ENCODE peak calls at places on chromosome 2, in eight cellular contexts. A, S, C, Z, F, X, V and E are unnamed samples.

GRCh38 chr2:172134270-172134669 is 31.6 kb upstream of the DLX2 start:
- DNase-seq in A (no peak), S (no peak), C (no peak), Z (no peak), F (no peak), X (no peak), V (no peak), E (no peak)

GRCh38 chr2:239951825-239952224 is 73.3 kb downstream of the NDUFA10 start:
- DNase-seq in A (no peak), S (no peak), C (no peak), Z (no peak), F (no peak), X (no peak), V (no peak), E (no peak)

GRCh38 chr2:64487256-64488049 is 33.5 kb downstream of the LGALSL start:
- DNase-seq in A (no peak), S (no peak), C (no peak), Z (peak; percentile 14), F (no peak), X (no peak), V (no peak), E (no peak)

GRCh38 chr2:42754776-42755140 is 9.2 kb downstream of the OXER1 start:
- DNase-seq in A (no peak), S (no peak), C (no peak), Z (no peak), F (no peak), X (peak; percentile 36), V (no peak), E (no peak)

GRCh38 chr2:208175843-208176160 is 12.4 kb upstream of the CRYGA start:
- DNase-seq in A (no peak), S (no peak), C (no peak), Z (no peak), F (no peak), X (no peak), V (no peak), E (no peak)

GRCh38 chr2:48715956-48716355 is 39.6 kb downstream of the LHCGR start:
- DNase-seq in A (no peak), S (no peak), C (peak; percentile 64), Z (no peak), F (no peak), X (no peak), V (no peak), E (no peak)

GRCh38 chr2:9844581-9844980 is 1.3 kb downstream of the TAF1B start:
- DNase-seq in A (no peak), S (no peak), C (peak; percentile 38), Z (no peak), F (no peak), X (peak; percentile 53), V (no peak), E (no peak)

GRCh38 chr2:70412294-70413075 is 110.6 kb upstream of the FAM136A start:
- DNase-seq in A (no peak), S (no peak), C (peak; percentile 7), Z (no peak), F (no peak), X (no peak), V (no peak), E (no peak)

GRCh38 chr2:8026381-8026780 is 655.5 kb upstream of the ID2 start:
- DNase-seq in A (no peak), S (no peak), C (no peak), Z (no peak), F (no peak), X (no peak), V (no peak), E (no peak)

GRCh38 chr2:129180124-129180716 is 799.2 kb upstream of the RAB6C start:
- DNase-seq in A (no peak), S (no peak), C (no peak), Z (no peak), F (no peak), X (no peak), V (no peak), E (no peak)

GRCh38 chr2:202377308-202377736 is 1.2 kb downstream of the BMPR2 start:
- DNase-seq in A (peak; percentile 24), S (no peak), C (peak; percentile 30), Z (peak; percentile 41), F (peak; percentile 28), X (peak; percentile 72), V (no peak), E (no peak)

GRCh38 chr2:70965506-70965905 is 12.9 kb upstream of the ANKRD53 start:
- DNase-seq in A (no peak), S (no peak), C (no peak), Z (no peak), F (no peak), X (no peak), V (no peak), E (no peak)

GRCh38 chr2:201883559-201883958 is 77.2 kb downstream of the CDK15 start:
- DNase-seq in A (no peak), S (no peak), C (no peak), Z (no peak), F (no peak), X (no peak), V (no peak), E (no peak)

GRCh38 chr2:74036450-74037175 is 51.9 kb downstream of the TET3 start:
- DNase-seq in A (no peak), S (no peak), C (no peak), Z (no peak), F (no peak), X (no peak), V (no peak), E (no peak)

GRCh38 chr2:172109670-172110421 is 7.1 kb upstream of the DLX2 start:
- DNase-seq in A (no peak), S (no peak), C (no peak), Z (no peak), F (no peak), X (no peak), V (no peak), E (no peak)

GRCh38 chr2:45905643-45905969 is 254.1 kb downstream of the PRKCE start:
- DNase-seq in A (no peak), S (no peak), C (no peak), Z (no peak), F (no peak), X (no peak), V (no peak), E (no peak)

GRCh38 chr2:45902952-45903351 is 251.5 kb downstream of the PRKCE start:
- DNase-seq in A (no peak), S (no peak), C (no peak), Z (no peak), F (no peak), X (peak; percentile 43), V (no peak), E (no peak)

GRCh38 chr2:45904931-45905642 is 253.6 kb downstream of the PRKCE start:
- DNase-seq in A (no peak), S (no peak), C (no peak), Z (no peak), F (no peak), X (peak; percentile 50), V (no peak), E (no peak)

GRCh38 chr2:45902379-45902778 is 250.9 kb downstream of the PRKCE start:
- DNase-seq in A (no peak), S (no peak), C (no peak), Z (no peak), F (no peak), X (no peak), V (no peak), E (no peak)

DNA sequence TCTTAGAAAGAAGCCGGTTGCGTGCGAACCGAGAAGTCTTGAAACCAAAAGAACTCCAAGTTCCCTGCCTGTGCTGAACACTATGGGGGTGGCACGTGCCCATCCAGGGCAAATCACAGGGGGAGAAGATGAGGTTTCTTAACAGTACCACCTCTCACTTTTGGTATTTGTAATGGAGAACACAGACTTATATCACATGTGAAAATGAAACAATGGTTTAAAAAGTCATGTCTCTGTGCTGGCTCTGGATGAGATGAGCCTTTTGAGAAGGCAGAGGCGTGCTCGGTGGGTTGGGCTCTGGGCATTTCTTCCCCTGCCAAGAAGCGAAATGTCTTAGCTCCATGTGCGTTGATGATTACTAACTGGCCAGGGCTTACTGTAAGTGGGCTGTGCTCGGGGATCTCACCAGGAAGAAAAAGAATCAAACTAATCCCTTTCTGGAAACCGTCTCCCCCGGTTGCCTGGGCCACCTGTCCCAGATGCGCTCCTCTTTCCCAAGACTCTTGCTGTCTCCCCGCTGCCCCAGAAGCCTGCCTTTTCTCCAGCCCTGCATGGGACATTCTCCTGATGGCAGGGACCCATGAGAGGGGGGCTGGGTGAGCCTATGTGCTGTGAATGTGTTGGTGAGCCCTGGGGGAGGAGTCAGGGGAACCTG is 252.9 kb downstream of the PRKCE start:
- DNase-seq in A (no peak), S (no peak), C (no peak), Z (no peak), F (no peak), X (peak; percentile 86), V (no peak), E (no peak)
- H3K27me3 ChIP-seq in A (no peaks in the 10 kb centered on the region), S (no peaks in the 10 kb centered on the region), C (no peaks in the 10 kb centered on the region), Z (no peaks in the 10 kb centered on the region), F (no peaks in the 10 kb centered on the region), X (no peaks in the 10 kb centered on the region), V (no peaks in the 10 kb centered on the region), E (no peaks in the 10 kb centered on the region)

DNA sequence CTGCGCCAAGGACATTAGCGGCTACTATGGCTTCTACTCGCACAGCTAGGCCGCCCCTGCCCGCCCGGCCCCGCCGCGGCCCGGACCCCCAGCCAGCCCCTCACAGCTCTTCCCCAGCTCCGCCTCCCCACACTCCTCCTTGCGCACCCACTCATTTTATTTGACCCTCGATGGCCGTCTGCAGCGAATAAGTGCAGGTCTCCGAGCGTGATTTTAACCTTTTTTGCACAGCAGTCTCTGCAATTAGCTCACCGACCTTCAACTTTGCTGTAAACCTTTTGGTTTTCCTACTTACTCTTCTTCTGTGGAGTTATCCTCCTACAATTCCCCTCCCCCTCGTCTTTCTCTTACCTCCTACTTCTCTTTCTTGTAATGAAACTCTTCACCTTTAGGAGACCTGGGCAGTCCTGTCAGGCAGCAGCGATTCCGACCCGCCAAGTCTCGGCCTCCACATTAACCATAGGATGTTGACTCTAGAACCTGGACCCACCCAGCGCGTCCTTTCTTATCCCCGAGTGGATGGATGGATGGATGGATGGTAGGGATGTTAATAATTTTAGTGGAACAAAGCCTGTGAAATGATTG is 8.2 kb downstream of the TBR1 start:
- DNase-seq in A (no peak), S (no peak), C (no peak), Z (no peak), F (no peak), X (no peak), V (no peak), E (no peak)
- H3K27me3 ChIP-seq in A (peaks cover 18% of the 10 kb centered on the region), S (peaks cover 78% of the 10 kb centered on the region), C (peaks cover 89% of the 10 kb centered on the region), Z (peaks cover 50% of the 10 kb centered on the region), F (peaks cover 57% of the 10 kb centered on the region), X (peaks cover 73% of the 10 kb centered on the region), V (no peaks in the 10 kb centered on the region), E (peaks cover 91% of the 10 kb centered on the region)

GRCh38 chr2:191038741-191039140 is 24.8 kb upstream of the STAT1 start:
- DNase-seq in A (no peak), S (no peak), C (peak; percentile 44), Z (no peak), F (no peak), X (no peak), V (no peak), E (no peak)
- H3K27me3 ChIP-seq in A (no peaks in the 10 kb centered on the region), S (no peaks in the 10 kb centered on the region), C (no peaks in the 10 kb centered on the region), Z (no peaks in the 10 kb centered on the region), F (no peaks in the 10 kb centered on the region), X (no peaks in the 10 kb centered on the region), V (no peaks in the 10 kb centered on the region), E (no peaks in the 10 kb centered on the region)

DNA sequence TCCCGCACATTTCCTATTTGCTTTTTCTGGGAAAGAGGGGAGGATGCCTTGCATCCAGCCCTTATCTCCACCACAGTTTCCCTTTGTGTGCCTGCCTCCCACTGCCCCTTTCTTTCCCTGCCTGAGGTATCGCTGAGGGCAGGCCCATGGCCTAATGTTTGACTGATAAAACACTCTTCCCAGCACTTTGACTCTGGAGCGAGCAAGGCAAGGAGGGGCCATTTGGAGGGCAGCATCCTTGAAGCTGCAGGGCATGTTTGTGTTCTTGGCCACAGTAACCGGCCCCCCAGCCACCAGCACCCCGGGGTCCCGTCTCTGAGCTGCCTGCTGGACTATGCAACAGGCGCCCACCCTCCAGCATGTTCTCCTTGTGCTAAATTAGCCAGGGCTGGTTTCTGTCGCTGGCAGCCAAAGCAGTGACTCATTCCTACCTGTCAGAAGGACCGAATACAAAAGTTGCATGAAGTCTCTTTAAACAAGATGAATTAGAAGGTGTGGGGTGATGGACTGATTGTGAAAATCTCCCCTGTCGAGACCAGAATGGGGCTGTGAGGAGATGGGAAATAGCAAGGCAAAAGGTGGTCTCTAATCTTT is 50.7 kb downstream of the BCL2L11 start:
- DNase-seq in A (no peak), S (no peak), C (no peak), Z (no peak), F (peak; percentile 43), X (no peak), V (no peak), E (no peak)
- H3K27me3 ChIP-seq in A (no peaks in the 10 kb centered on the region), S (no peaks in the 10 kb centered on the region), C (peaks cover 43% of the 10 kb centered on the region), Z (no peaks in the 10 kb centered on the region), F (no peaks in the 10 kb centered on the region), X (peaks cover 8% of the 10 kb centered on the region), V (no peaks in the 10 kb centered on the region), E (no peaks in the 10 kb centered on the region)